ENCODE peak calls at places on chromosomes 7 and 10, in eight cellular contexts. N, R, L, T, C, U, S and V are unnamed samples.

GRCh38 chr10:125160856-125161569 is 650 bp upstream of the CTBP2 start:
- DNase-seq in N (peak; percentile 89), R (peak; percentile 76), L (peak; percentile 91), T (peak; percentile 37), C (no peak), U (peak; percentile 63), S (no peak), V (no peak)

GRCh38 chr7:24769014-24769830 is 12.0 kb upstream of the GSDME start:
- DNase-seq in N (no peak), R (no peak), L (no peak), T (no peak), C (no peak), U (no peak), S (no peak), V (no peak)

GRCh38 chr7:103751476-103751875 is 238.0 kb downstream of the RELN start:
- DNase-seq in N (no peak), R (no peak), L (no peak), T (no peak), C (no peak), U (no peak), S (no peak), V (no peak)

GRCh38 chr10:48556713-48557112 is 48.2 kb downstream of the ARHGAP22 start:
- DNase-seq in N (no peak), R (no peak), L (no peak), T (no peak), C (no peak), U (no peak), S (no peak), V (no peak)

GRCh38 chr10:114905450-114905849 is 32.5 kb upstream of the TRUB1 start:
- DNase-seq in N (peak; percentile 86), R (no peak), L (no peak), T (no peak), C (no peak), U (no peak), S (no peak), V (no peak)

GRCh38 chr10:48579251-48579960 is 25.5 kb downstream of the ARHGAP22 start:
- DNase-seq in N (peak; percentile 84), R (no peak), L (no peak), T (no peak), C (no peak), U (no peak), S (no peak), V (no peak)

GRCh38 chr7:142457146-142457703 is 199.4 kb upstream of the PRSS58 start:
- DNase-seq in N (peak; percentile 38), R (no peak), L (no peak), T (no peak), C (no peak), U (no peak), S (no peak), V (no peak)

GRCh38 chr10:61784354-61785131 is 117.0 kb upstream of the ARID5B start:
- DNase-seq in N (peak; percentile 63), R (no peak), L (no peak), T (no peak), C (no peak), U (no peak), S (no peak), V (no peak)

GRCh38 chr7:36946401-36946739 is 222.1 kb upstream of the AOAH start:
- DNase-seq in N (no peak), R (no peak), L (no peak), T (no peak), C (no peak), U (no peak), S (no peak), V (no peak)

GRCh38 chr7:134701272-134701671 is 54.6 kb downstream of the BPGM start:
- DNase-seq in N (no peak), R (no peak), L (no peak), T (no peak), C (peak; percentile 27), U (no peak), S (no peak), V (no peak)

GRCh38 chr10:33260403-33261239 is 73.8 kb downstream of the NRP1 start:
- DNase-seq in N (peak; percentile 61), R (no peak), L (no peak), T (no peak), C (no peak), U (no peak), S (no peak), V (no peak)

GRCh38 chr10:132929953-132930640 is 12.3 kb downstream of the CFAP46 start:
- DNase-seq in N (no peak), R (no peak), L (no peak), T (no peak), C (no peak), U (no peak), S (peak; percentile 43), V (no peak)

GRCh38 chr10:98273454-98273850 is 5.5 kb upstream of the LOXL4 start:
- DNase-seq in N (no peak), R (no peak), L (no peak), T (no peak), C (no peak), U (no peak), S (no peak), V (no peak)

GRCh38 chr10:201328-201771 is 66.1 kb downstream of the ZMYND11 start:
- DNase-seq in N (peak; percentile 76), R (no peak), L (no peak), T (no peak), C (no peak), U (no peak), S (no peak), V (no peak)

GRCh38 chr7:111012799-111013675 is 77.9 kb upstream of the LRRN3 start:
- DNase-seq in N (no peak), R (no peak), L (no peak), T (no peak), C (peak; percentile 76), U (no peak), S (peak; percentile 63), V (no peak)

GRCh38 chr10:130623680-130624271 is 487.6 kb downstream of the GLRX3 start:
- DNase-seq in N (no peak), R (no peak), L (no peak), T (no peak), C (no peak), U (no peak), S (no peak), V (no peak)

GRCh38 chr7:44145969-44146897 is 5.1 kb upstream of the MYL7 start:
- DNase-seq in N (peak; percentile 45), R (peak; percentile 92), L (peak; percentile 91), T (no peak), C (peak; percentile 44), U (peak; percentile 35), S (no peak), V (peak; percentile 53)

GRCh38 chr10:5123886-5124285 is 29.7 kb downstream of the AKR1C3 start:
- DNase-seq in N (no peak), R (no peak), L (no peak), T (no peak), C (no peak), U (no peak), S (no peak), V (no peak)

GRCh38 chr7:130903358-130903974 is 169.5 kb upstream of the KLF14 start:
- DNase-seq in N (peak; percentile 98), R (no peak), L (no peak), T (no peak), C (no peak), U (no peak), S (no peak), V (no peak)
- H3K4me1 ChIP-seq in N (peaks cover 48% of the 10 kb centered on the region), R (peaks cover 13% of the 10 kb centered on the region), L (no peaks in the 10 kb centered on the region), T (peaks cover 83% of the 10 kb centered on the region), C (no peaks in the 10 kb centered on the region), U (peaks cover 98% of the 10 kb centered on the region), S (peaks cover 43% of the 10 kb centered on the region), V (peaks cover 19% of the 10 kb centered on the region)

GRCh38 chr10:23024002-23024401 is 71.4 kb upstream of the MSRB2 start:
- DNase-seq in N (no peak), R (no peak), L (no peak), T (no peak), C (peak; percentile 71), U (no peak), S (no peak), V (no peak)
- H3K4me3 ChIP-seq in N (no peak overlapping the region), R (no peak overlapping the region), L (no peak overlapping the region), T (no peak overlapping the region), C (no peak overlapping the region), U (no peak overlapping the region), S (no peak overlapping the region), V (no peak overlapping the region)

DNA sequence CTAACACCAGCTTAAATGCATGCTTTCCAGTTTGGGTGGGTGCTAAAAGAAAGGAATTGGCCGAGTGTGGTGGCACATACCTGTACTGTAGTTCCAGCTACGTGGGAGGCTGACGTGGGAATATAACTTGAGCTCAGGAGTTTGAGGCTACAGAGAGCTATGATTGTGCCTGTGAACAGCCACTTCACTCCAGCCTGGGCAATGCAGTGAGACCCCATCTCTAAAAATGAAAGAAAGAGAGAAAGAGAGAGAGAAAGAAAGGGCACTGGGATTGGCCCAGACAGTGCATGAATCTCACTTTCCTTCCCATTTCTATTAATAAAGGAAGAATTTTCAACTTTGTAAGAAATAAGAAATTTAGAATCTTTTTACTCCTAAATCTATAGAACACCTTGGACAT is 265.4 kb downstream of the CREB5 start:
- DNase-seq in N (no peak), R (no peak), L (no peak), T (no peak), C (no peak), U (no peak), S (no peak), V (no peak)
- H3K4me1 ChIP-seq in N (no peaks in the 10 kb centered on the region), R (no peaks in the 10 kb centered on the region), L (no peaks in the 10 kb centered on the region), T (peaks cover 7% of the 10 kb centered on the region), C (no peaks in the 10 kb centered on the region), U (peaks cover 7% of the 10 kb centered on the region), S (no peaks in the 10 kb centered on the region), V (no peaks in the 10 kb centered on the region)

GRCh38 chr7:362416-363096 is 72.6 kb downstream of the FOXL3 start:
- DNase-seq in N (no peak), R (no peak), L (no peak), T (no peak), C (no peak), U (no peak), S (no peak), V (no peak)

GRCh38 chr7:360454-361100 is 70.6 kb downstream of the FOXL3 start:
- DNase-seq in N (no peak), R (no peak), L (no peak), T (no peak), C (no peak), U (no peak), S (no peak), V (no peak)

GRCh38 chr7:363626-364025 is 73.7 kb downstream of the FOXL3 start:
- DNase-seq in N (no peak), R (no peak), L (no peak), T (no peak), C (no peak), U (no peak), S (no peak), V (no peak)

GRCh38 chr7:359776-360361 is 69.9 kb downstream of the FOXL3 start:
- DNase-seq in N (no peak), R (no peak), L (no peak), T (no peak), C (no peak), U (no peak), S (no peak), V (no peak)

DNA sequence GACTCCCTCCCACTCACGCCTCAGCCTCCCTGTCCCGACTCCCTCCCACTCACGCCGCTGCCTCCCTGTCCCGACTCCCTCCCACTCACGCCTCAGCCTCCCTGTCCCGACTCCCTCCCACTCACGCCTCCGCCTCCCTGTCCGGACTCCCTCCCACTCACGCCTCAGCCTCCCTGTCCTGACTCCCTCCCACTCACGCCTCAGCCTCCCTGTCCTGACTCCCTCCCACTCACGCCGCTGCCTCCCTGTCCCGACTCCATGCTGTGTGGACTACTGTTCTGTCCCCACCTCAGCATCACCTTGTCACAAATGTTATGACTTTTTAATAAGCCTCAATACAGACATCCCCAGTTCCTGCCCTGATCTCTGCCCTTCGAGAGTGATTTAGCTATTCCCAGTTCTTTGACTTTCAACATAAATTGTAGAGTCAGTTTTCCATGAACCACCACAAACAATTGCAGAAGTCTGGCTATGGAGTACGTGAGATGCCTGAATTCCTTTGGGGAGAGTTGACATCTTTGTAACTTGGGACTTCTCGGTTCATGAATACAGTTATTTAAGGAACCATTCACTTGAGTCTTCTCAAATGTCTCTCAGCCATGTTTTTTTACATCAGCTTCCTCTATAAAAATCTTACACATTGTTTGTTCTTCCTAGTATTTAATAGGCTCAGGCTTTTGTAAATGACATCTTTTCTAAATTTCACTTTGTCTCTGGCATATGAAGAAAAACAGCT is 71.9 kb downstream of the FOXL3 start:
- DNase-seq in N (no peak), R (no peak), L (no peak), T (no peak), C (no peak), U (no peak), S (no peak), V (no peak)
- H3K4me3 ChIP-seq in N (no peak overlapping the region), R (no peak overlapping the region), L (no peak overlapping the region), T (no peak overlapping the region), C (no peak overlapping the region), U (peak overlapping the region; percentile 32), S (no peak overlapping the region), V (peak overlapping the region; percentile 14)